ENCODE peak calls at places on chromosomes 13 and 19, in seven cellular contexts. R, O, V, E, C, H and I are unnamed samples.

GRCh38 chr19:39296055-39296645 is at the start of gene IFNL1:
- DNase-seq in R (no peak), O (no peak), V (no peak), E (no peak), C (no peak), H (no peak), I (no peak)

GRCh38 chr13:48782429-48782840 is 128.7 kb downstream of the CYSLTR2 start:
- DNase-seq in R (no peak), O (peak), V (no peak), E (no peak), C (peak), H (no peak), I (no peak)

GRCh38 chr19:7636691-7637373 is at the start of gene STXBP2:
- DNase-seq in R (no peak), O (peak), V (peak), E (peak), C (peak), H (no peak), I (peak)

GRCh38 chr19:6800991-6801396 is 28.5 kb downstream of the VAV1 start:
- DNase-seq in R (no peak), O (peak), V (no peak), E (peak), C (peak), H (peak), I (peak)

GRCh38 chr13:25463496-25463895 is 91.7 kb downstream of the ATP8A2 start:
- DNase-seq in R (no peak), O (no peak), V (no peak), E (no peak), C (peak), H (peak), I (peak)

GRCh38 chr13:40306817-40307216 is 359.6 kb downstream of the FOXO1 start:
- DNase-seq in R (no peak), O (no peak), V (no peak), E (no peak), C (no peak), H (no peak), I (peak)

GRCh38 chr19:17873661-17874422 is 2.1 kb downstream of the SLC5A5 start:
- DNase-seq in R (no peak), O (peak), V (peak), E (peak), C (peak), H (no peak), I (peak)

GRCh38 chr19:1232652-1233360 is 5.0 kb downstream of the CBARP start:
- DNase-seq in R (peak), O (no peak), V (no peak), E (no peak), C (peak), H (peak), I (peak)

GRCh38 chr13:30222253-30222652 is 85.1 kb downstream of the KATNAL1 start:
- DNase-seq in R (no peak), O (no peak), V (no peak), E (no peak), C (peak), H (peak), I (peak)

GRCh38 chr19:53877361-53877766 is 4.6 kb upstream of the PRKCG start:
- DNase-seq in R (no peak), O (peak), V (no peak), E (no peak), C (no peak), H (no peak), I (peak)

GRCh38 chr13:38897521-38897920 is 93.1 kb downstream of the STOML3 start:
- DNase-seq in R (no peak), O (no peak), V (no peak), E (no peak), C (no peak), H (no peak), I (no peak)

GRCh38 chr13:43730642-43731041 is 56.1 kb downstream of the ENOX1 start:
- DNase-seq in R (peak), O (no peak), V (no peak), E (no peak), C (no peak), H (peak), I (peak)

GRCh38 chr13:33353210-33353609 is 67.7 kb upstream of the STARD13 start:
- DNase-seq in R (no peak), O (no peak), V (no peak), E (no peak), C (no peak), H (no peak), I (no peak)

GRCh38 chr13:97328222-97328790 is 105.7 kb upstream of the RAP2A start:
- DNase-seq in R (peak), O (peak), V (peak), E (peak), C (no peak), H (peak), I (peak)

GRCh38 chr13:40132249-40132648 is 476.8 kb downstream of the COG6 start:
- DNase-seq in R (no peak), O (no peak), V (no peak), E (no peak), C (no peak), H (no peak), I (no peak)

GRCh38 chr13:41050041-41050440 is 11.3 kb upstream of the WBP4 start:
- DNase-seq in R (no peak), O (no peak), V (no peak), E (no peak), C (no peak), H (no peak), I (peak)

GRCh38 chr13:36090592-36090991 is 40.6 kb downstream of the DCLK1 start:
- DNase-seq in R (no peak), O (no peak), V (no peak), E (peak), C (no peak), H (no peak), I (peak)

GRCh38 chr19:18488838-18489626 is 32.8 kb downstream of the ELL start:
- DNase-seq in R (no peak), O (peak), V (peak), E (peak), C (peak), H (no peak), I (no peak)

GRCh38 chr13:94251801-94252200 is 227.7 kb downstream of the DCT start:
- DNase-seq in R (peak), O (no peak), V (no peak), E (no peak), C (no peak), H (peak), I (no peak)

GRCh38 chr19:5147971-5148793 is 179.3 kb downstream of the KDM4B start:
- DNase-seq in R (no peak), O (no peak), V (no peak), E (no peak), C (no peak), H (no peak), I (peak)

GRCh38 chr13:98192008-98192407 is 14.9 kb upstream of the RNF113B start:
- DNase-seq in R (no peak), O (no peak), V (no peak), E (no peak), C (no peak), H (no peak), I (no peak)

GRCh38 chr13:48727252-48728011 is 73.7 kb downstream of the CYSLTR2 start:
- DNase-seq in R (peak), O (no peak), V (no peak), E (no peak), C (no peak), H (peak), I (peak)

GRCh38 chr13:29543230-29544215 is 52.0 kb downstream of the SLC7A1 start:
- DNase-seq in R (peak), O (no peak), V (no peak), E (peak), C (peak), H (peak), I (peak)

GRCh38 chr19:42252365-42253244 is 2.3 kb downstream of the ERF start:
- DNase-seq in R (peak), O (peak), V (no peak), E (peak), C (no peak), H (peak), I (peak)

GRCh38 chr19:29798783-29799182 is 13.0 kb upstream of the CCNE1 start:
- DNase-seq in R (peak), O (no peak), V (no peak), E (no peak), C (no peak), H (peak), I (peak)

GRCh38 chr13:44507639-44508038 is 68.5 kb downstream of the TSC22D1 start:
- DNase-seq in R (no peak), O (no peak), V (no peak), E (no peak), C (no peak), H (no peak), I (no peak)

GRCh38 chr13:48715977-48716376 is 62.2 kb downstream of the CYSLTR2 start:
- DNase-seq in R (no peak), O (no peak), V (peak), E (peak), C (no peak), H (no peak), I (no peak)

GRCh38 chr13:47337781-47338507 is 441.1 kb upstream of the HTR2A start:
- DNase-seq in R (peak), O (no peak), V (peak), E (peak), C (no peak), H (peak), I (peak)

GRCh38 chr19:8111376-8111775 is 38.0 kb downstream of the FBN3 start:
- DNase-seq in R (no peak), O (no peak), V (no peak), E (no peak), C (no peak), H (no peak), I (no peak)

GRCh38 chr19:51621178-51621577 is 9.0 kb downstream of the SIGLEC5 start:
- DNase-seq in R (no peak), O (no peak), V (no peak), E (no peak), C (no peak), H (no peak), I (no peak)

GRCh38 chr19:10670876-10671804 is 17.0 kb downstream of the ILF3 start:
- DNase-seq in R (no peak), O (no peak), V (no peak), E (no peak), C (no peak), H (no peak), I (no peak)

GRCh38 chr19:40685563-40685962 is 4.9 kb downstream of the NUMBL start:
- DNase-seq in R (no peak), O (peak), V (no peak), E (no peak), C (no peak), H (no peak), I (peak)

GRCh38 chr13:51935326-51936171 is 73.8 kb downstream of the CCDC70 start:
- DNase-seq in R (no peak), O (peak), V (peak), E (peak), C (peak), H (no peak), I (peak)

GRCh38 chr13:106052200-106052767 is 483.2 kb downstream of the EFNB2 start:
- DNase-seq in R (peak), O (no peak), V (peak), E (no peak), C (no peak), H (peak), I (no peak)

GRCh38 chr13:22173605-22174004 is 502.7 kb downstream of the FGF9 start:
- DNase-seq in R (peak), O (peak), V (no peak), E (no peak), C (peak), H (peak), I (peak)

GRCh38 chr13:21913010-21913409 is 242.1 kb downstream of the FGF9 start:
- DNase-seq in R (no peak), O (no peak), V (peak), E (peak), C (no peak), H (peak), I (peak)

GRCh38 chr13:66180806-66181205 is 1049.3 kb downstream of the PCDH9 start:
- DNase-seq in R (peak), O (no peak), V (no peak), E (no peak), C (peak), H (no peak), I (no peak)

GRCh38 chr13:95292622-95293021 is 8.6 kb downstream of the ABCC4 start:
- DNase-seq in R (no peak), O (no peak), V (no peak), E (no peak), C (no peak), H (no peak), I (no peak)

GRCh38 chr13:98507060-98507797 is 69.7 kb downstream of the STK24 start:
- DNase-seq in R (peak), O (peak), V (peak), E (peak), C (peak), H (no peak), I (peak)

DNA sequence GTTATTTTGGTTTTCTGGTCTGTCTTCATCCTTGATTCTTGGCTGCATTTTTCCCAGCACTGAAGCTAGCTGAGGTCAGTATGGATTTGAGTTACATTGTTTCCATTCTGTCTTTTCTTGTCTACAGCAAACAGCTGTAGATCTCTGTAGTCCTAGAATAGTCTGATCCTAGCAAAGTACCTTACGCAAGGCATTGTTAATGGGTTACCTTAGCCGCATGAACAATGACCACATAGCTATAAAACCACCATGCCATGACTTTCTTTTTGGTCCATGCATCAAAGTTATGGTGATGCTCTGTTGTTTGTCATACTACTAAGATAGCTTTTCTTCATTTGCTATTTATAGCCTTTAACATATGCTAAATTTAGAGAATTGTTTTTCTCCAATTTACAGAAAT is 748.8 kb upstream of the SPRY2 start:
- DNase-seq in R (no peak), O (no peak), V (no peak), E (no peak), C (no peak), H (no peak), I (no peak)
- H3K4me3 ChIP-seq in R (no peak), O (no peak), V (no peak), E (no peak), C (no peak), H (no peak), I (no peak)

GRCh38 chr13:49789961-49790360 is 2.5 kb downstream of the KPNA3 start:
- DNase-seq in R (no peak), O (no peak), V (no peak), E (no peak), C (no peak), H (no peak), I (no peak)
- H3K4me2 ChIP-seq in R (no peak), O (peak), V (peak), E (no peak), C (peak), H (no peak), I (peak)

DNA sequence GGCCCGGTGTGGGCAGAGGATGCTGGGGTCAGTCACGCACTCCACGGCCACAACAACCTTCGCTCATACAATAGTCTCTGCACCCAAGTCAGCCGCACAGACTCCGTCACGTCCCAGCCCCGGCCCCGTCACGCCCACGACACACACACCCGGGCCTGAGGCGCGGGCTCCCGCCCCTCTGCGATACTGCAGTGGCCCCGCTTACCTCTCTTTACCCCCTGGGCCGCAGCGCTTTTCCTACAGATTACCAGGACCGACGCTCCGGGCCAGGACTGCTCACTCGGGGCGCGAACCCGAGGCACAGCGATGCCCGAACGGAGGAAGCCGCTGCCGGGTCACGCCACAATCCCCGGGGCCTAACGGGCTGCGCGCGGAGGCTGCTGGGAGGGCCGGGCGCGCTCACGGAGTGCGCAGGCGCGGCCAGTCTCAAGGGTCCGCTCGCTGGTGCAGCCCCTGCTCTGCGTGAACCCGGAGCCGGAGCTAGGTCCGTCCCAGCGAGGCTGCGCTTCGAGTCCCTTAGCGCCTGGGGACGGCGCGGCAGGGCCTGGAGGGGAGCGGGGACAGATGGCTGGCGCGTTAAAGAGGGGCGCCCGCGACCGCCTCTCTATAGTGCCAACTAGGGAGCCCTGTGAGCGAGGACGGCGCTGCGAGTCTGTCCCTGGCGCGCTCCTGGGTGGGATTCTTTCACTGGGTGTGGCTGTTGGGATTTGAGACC is at the start of gene ZFP82:
- DNase-seq in R (peak), O (peak), V (peak), E (peak), C (peak), H (peak), I (peak)
- H3K27ac ChIP-seq in R (peak), O (peak), V (peak), E (no peak), C (no peak), H (peak), I (peak)

GRCh38 chr13:53066411-53066810 is 37.8 kb downstream of the OLFM4 start:
- DNase-seq in R (no peak), O (no peak), V (no peak), E (no peak), C (no peak), H (no peak), I (no peak)

GRCh38 chr13:53074119-53074518 is 45.5 kb downstream of the OLFM4 start:
- DNase-seq in R (no peak), O (no peak), V (no peak), E (peak), C (no peak), H (no peak), I (no peak)

GRCh38 chr13:53068841-53069520 is 40.4 kb downstream of the OLFM4 start:
- DNase-seq in R (no peak), O (no peak), V (peak), E (peak), C (no peak), H (no peak), I (no peak)

GRCh38 chr13:53073711-53074110 is 45.1 kb downstream of the OLFM4 start:
- DNase-seq in R (no peak), O (no peak), V (no peak), E (no peak), C (no peak), H (no peak), I (no peak)

DNA sequence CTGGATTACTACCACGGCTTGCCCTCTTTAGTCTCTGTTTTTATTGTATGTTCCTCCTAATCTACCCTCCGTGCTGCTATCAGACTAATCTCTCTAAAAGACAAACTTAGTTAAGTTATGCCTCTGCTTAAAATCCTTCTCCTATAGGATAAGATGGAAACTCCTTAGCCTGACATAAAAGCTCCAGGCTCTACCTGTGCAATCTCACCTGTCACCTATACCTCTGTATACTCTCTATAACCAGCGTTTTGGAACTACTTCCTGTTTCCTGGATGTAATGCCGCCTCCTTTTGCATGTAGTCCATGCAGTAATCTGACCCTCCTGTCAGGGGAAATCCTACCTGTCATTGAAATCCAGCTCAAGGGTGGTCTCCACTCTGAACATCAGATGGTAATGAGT is 41.2 kb downstream of the OLFM4 start:
- DNase-seq in R (no peak), O (no peak), V (no peak), E (no peak), C (no peak), H (no peak), I (no peak)
- H3K4me3 ChIP-seq in R (no peak), O (no peak), V (no peak), E (no peak), C (no peak), H (no peak), I (no peak)